ENCODE peak calls at places on chromosomes 4 and X, in four cellular contexts. V is BE2C; T is progenitor cell of endocrine pancreas; L is CD4-positive, alpha-beta T cell. H is an unnamed sample.

GRCh38 chr4:169791527-169792156 is 33.9 kb upstream of the HPF1 start:
- DNase-seq in V (peak; percentile 87), T (peak; percentile 39), L (no peak), H (peak; percentile 89)

GRCh38 chr4:8414377-8414776 is 26.1 kb downstream of the ACOX3 start:
- DNase-seq in V (no peak), T (no peak), L (peak; percentile 23), H (no peak)

GRCh38 chr4:102299708-102300107 is 45.6 kb downstream of the SLC39A8 start:
- DNase-seq in V (peak; percentile 38), T (peak; percentile 13), L (no peak), H (no peak)

GRCh38 chrX:153692003-153692402 is 4.3 kb downstream of the SLC6A8 start:
- DNase-seq in V (no peak), T (no peak), L (no peak), H (no peak)

GRCh38 chrX:45851434-45851991 is 650.8 kb upstream of the DIPK2B start:
- DNase-seq in V (no peak), T (peak; percentile 12), L (no peak), H (peak; percentile 58)

GRCh38 chr4:40992472-40993298 is 221.7 kb downstream of the APBB2 start:
- DNase-seq in V (no peak), T (no peak), L (no peak), H (no peak)

GRCh38 chr4:88597970-88598369 is 5.7 kb downstream of the HERC3 start:
- DNase-seq in V (no peak), T (no peak), L (no peak), H (no peak)

GRCh38 chr4:105474110-105474518 is 252 bp upstream of the PPA2 start:
- DNase-seq in V (no peak), T (no peak), L (no peak), H (peak; percentile 91)

DNA sequence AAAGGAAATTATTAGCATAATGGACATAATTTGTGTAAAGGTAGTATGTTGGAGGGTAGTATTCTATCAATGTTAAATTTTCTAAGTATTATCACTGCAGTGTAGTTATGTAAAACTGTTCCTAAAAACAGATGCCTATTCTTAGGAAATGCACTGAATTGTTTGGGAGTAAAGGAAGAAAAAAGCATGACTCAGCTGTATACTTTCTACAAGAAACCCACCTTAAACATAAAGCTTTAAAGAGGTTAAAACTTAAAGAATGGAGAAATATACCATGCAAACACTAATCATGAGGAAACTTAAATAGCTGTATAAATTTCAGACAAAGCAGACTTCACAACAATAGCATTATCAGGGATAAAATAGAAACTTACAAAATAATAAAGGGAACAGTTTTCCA is 292.9 kb downstream of the ANTXR2 start:
- DNase-seq in V (no peak), T (no peak), L (no peak), H (no peak)
- TF ChIP-seq CTCF in V (no peak), T (no peak), L (no peak), H (no peak)

DNA sequence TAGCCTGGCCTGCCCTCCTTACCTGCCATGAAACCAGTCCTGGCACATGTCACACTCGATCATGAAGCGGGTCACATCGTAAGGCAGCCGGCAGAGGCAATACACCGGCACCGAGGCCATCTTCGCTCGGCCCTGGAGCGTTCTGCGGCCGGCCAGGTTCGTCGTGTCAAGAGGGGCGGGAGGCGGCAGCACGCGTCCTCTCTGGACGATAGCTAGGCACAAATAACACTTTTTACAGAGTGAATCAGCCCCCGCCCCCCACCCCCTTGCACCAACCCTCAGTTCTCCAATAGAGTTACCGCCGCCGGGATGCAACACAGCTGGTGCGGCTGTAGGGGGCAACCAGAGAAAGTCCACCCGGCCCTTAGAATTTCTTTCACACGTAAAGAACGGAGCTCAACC is 1.7 kb downstream of the PHF8 start:
- DNase-seq in V (peak; percentile 68), T (peak; percentile 30), L (peak; percentile 16), H (peak; percentile 55)
- TF ChIP-seq CTCF in V (peak; percentile 33), T (peak; percentile 37), L (no peak), H (no peak)

GRCh38 chrX:131826572-131826971 is 196.5 kb upstream of the STK26 start:
- DNase-seq in V (no peak), T (no peak), L (no peak), H (no peak)

GRCh38 chrX:131827935-131828334 is 195.2 kb upstream of the STK26 start:
- DNase-seq in V (peak; percentile 35), T (no peak), L (no peak), H (peak; percentile 35)

GRCh38 chrX:131828482-131828881 is 194.6 kb upstream of the STK26 start:
- DNase-seq in V (no peak), T (no peak), L (no peak), H (no peak)

GRCh38 chrX:131831185-131831520 is 191.9 kb upstream of the STK26 start:
- DNase-seq in V (no peak), T (no peak), L (no peak), H (no peak)

DNA sequence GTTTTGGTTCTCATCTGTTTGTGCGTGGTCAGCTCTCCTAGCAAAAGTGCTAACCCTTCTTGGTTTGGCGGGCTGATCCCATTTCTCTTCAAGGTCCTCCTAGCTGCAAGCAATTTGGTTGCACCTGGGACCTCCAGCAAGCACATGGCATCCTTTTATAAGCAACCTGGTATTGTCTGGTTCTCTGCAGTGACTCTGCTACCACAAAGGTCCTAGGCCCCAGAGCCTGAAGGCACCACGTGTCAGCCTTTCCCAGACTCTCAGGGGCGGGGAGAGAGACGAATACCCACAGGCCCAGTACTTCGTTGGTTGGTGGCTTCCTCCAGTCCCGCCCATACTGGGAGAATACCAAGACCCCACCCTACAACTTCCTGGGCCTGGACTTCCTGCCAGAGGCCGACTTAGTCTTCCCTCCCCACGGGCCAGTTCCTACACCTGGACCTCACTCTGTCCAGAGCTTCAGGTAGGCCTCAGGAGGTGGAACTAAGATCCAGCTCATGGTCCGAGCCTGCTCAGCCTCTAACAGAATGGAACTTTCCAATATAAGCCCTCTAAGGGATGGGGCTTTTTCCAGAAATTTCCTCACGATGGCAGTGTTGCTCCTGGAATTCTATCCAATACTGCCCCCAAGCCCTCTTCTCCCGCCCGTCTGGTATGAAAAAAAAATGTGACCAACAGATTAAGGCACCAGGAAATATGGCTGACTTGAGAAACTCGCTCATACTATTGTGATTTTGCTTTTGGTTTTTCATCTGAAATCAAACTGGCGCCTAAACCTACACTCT is 192.5 kb upstream of the STK26 start:
- DNase-seq in V (peak; percentile 84), T (peak; percentile 73), L (peak; percentile 8), H (peak; percentile 70)
- TF ChIP-seq CTCF in V (peak; percentile 67), T (peak; percentile 79), L (no peak), H (peak; percentile 44)

GRCh38 chrX:128781506-128781905 is 729.3 kb upstream of the ACTRT1 start:
- DNase-seq in V (peak; percentile 72), T (no peak), L (no peak), H (peak; percentile 56)
- TF ChIP-seq CTCF in V (peak; percentile 69), T (peak; percentile 51), L (no peak), H (peak; percentile 36)

GRCh38 chr4:57661707-57662106 is 551.5 kb upstream of the IGFBP7 start:
- DNase-seq in V (no peak), T (no peak), L (no peak), H (no peak)
- TF ChIP-seq CTCF in V (no peak), T (no peak), L (no peak), H (no peak)

DNA sequence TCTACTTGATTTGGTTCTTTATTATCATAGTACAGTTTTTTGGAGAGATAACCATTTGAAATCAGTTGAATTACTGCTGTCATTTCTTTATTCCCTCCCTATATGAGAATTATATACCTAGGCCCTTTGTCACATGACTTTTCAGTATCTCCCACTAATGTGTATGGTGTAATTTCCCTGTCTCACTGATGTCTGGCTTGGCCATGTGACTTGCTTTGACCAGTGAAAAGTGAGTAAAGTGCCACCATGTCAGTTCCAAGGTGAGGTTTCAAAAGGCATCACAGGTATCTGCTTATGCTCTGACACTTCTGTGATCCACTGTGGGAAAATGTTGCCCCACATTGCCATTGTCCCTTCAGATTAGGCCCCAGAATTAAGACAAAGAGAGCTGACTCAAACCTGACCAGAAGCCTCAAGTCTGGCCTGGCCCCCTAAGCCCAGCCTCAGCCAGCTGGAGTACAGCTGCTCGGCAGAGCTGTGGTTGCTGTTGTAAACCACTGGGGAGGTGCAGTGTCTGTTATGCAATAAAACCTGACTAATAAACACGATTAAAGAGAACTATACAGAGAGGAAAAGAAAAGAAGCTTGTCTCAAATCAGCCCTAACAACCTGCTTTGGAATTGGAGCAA is 27.5 kb downstream of the SETD7 start:
- DNase-seq in V (no peak), T (no peak), L (no peak), H (peak; percentile 40)
- TF ChIP-seq CTCF in V (no peak), T (no peak), L (no peak), H (no peak)

H was measured in glutamatergic neuron.